ENCODE peak calls at places on chromosomes 5 and 9, in six cellular contexts. G is SK-N-SH, R is fibroblast of lung, H is BJ, Y is neural progenitor cell, M is upper lobe of right lung. L is an unnamed sample. For H3K27me3, the result is how much of the 10 kb centered on the place peaks cover.

GRCh38 chr9:93674580-93675335 is 98.4 kb downstream of the PHF2 start:
- DNase-seq in G (peak), R (no peak), H (no peak), Y (no peak), M (peak), L (no peak)

GRCh38 chr9:137083418-137084004 is 3.3 kb upstream of the MAN1B1 start:
- DNase-seq in G (no peak), R (peak), H (peak), Y (peak), M (peak), L (peak)

GRCh38 chr9:122265265-122265900 is 701 bp downstream of the MRRF start:
- DNase-seq in G (no peak), R (peak), H (no peak), Y (no peak), M (no peak), L (no peak)

GRCh38 chr5:169350016-169350415 is 49.1 kb upstream of the SLIT3 start:
- DNase-seq in G (no peak), R (peak), H (peak), Y (no peak), M (no peak), L (peak)

GRCh38 chr5:54518146-54519082 is 855 bp downstream of the SNX18 start:
- DNase-seq in G (peak), R (no peak), H (no peak), Y (peak), M (peak), L (peak)

GRCh38 chr9:109329274-109330258 is 8.7 kb upstream of the EPB41L4B start:
- DNase-seq in G (peak), R (peak), H (no peak), Y (no peak), M (peak), L (peak)

GRCh38 chr5:139251695-139252288 is 41.7 kb upstream of the MATR3 start:
- DNase-seq in G (no peak), R (no peak), H (no peak), Y (no peak), M (no peak), L (no peak)

GRCh38 chr5:120368923-120369715 is 95.0 kb upstream of the PRR16 start:
- DNase-seq in G (no peak), R (no peak), H (no peak), Y (no peak), M (no peak), L (no peak)

DNA sequence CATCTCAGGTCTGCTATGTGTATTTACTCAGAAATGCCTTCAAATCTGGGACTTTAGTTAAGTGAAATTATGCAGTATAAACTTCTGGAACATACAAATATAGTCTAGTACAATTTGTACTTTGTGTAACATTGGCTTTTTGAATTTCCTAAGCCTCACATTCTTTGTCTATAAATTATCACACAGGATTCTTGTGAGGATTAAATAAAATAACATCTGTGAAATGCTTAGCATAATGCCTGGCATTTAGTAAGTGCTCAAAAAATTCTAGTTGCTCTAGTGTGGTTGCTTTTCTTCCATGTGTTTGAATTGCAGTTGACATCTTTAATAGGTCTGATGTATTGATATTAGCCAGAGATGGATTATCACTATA is 2.6 kb downstream of the HMMR start:
- DNase-seq in G (no peak), R (peak), H (no peak), Y (no peak), M (no peak), L (no peak)
- H3K4me3 ChIP-seq in G (no peak), R (no peak), H (no peak), Y (peak), M (no peak), L (no peak)

GRCh38 chr9:114521846-114522245 is 16.6 kb upstream of the WHRN start:
- DNase-seq in G (no peak), R (no peak), H (no peak), Y (no peak), M (no peak), L (no peak)

GRCh38 chr9:114518599-114519022 is 13.3 kb upstream of the WHRN start:
- DNase-seq in G (no peak), R (no peak), H (no peak), Y (no peak), M (no peak), L (no peak)

GRCh38 chr9:114524401-114524800 is 19.1 kb upstream of the WHRN start:
- DNase-seq in G (no peak), R (peak), H (no peak), Y (no peak), M (no peak), L (no peak)

GRCh38 chr9:114525505-114525904 is 20.2 kb upstream of the WHRN start:
- DNase-seq in G (no peak), R (peak), H (peak), Y (no peak), M (no peak), L (peak)

GRCh38 chr9:114522847-114523246 is 17.6 kb upstream of the WHRN start:
- DNase-seq in G (no peak), R (no peak), H (no peak), Y (no peak), M (no peak), L (no peak)
- H3K27me3 ChIP-seq in G (under half), R (under half), H (under half), Y (under half), M (under half), L (under half)

GRCh38 chr9:117704597-117704996 is 394 bp downstream of the TLR4 start:
- DNase-seq in G (no peak), R (no peak), H (no peak), Y (no peak), M (no peak), L (no peak)
- H3K4me3 ChIP-seq in G (peak), R (peak), H (peak), Y (no peak), M (peak), L (peak)

GRCh38 chr5:137115152-137115551 is 384.0 kb downstream of the SPOCK1 start:
- DNase-seq in G (no peak), R (no peak), H (no peak), Y (no peak), M (no peak), L (no peak)

GRCh38 chr5:137113939-137114338 is 385.2 kb downstream of the SPOCK1 start:
- DNase-seq in G (no peak), R (no peak), H (no peak), Y (no peak), M (no peak), L (no peak)

GRCh38 chr5:137118629-137119028 is 380.5 kb downstream of the SPOCK1 start:
- DNase-seq in G (no peak), R (no peak), H (no peak), Y (no peak), M (no peak), L (no peak)

GRCh38 chr5:137114529-137114928 is 384.6 kb downstream of the SPOCK1 start:
- DNase-seq in G (peak), R (no peak), H (peak), Y (no peak), M (no peak), L (peak)

DNA sequence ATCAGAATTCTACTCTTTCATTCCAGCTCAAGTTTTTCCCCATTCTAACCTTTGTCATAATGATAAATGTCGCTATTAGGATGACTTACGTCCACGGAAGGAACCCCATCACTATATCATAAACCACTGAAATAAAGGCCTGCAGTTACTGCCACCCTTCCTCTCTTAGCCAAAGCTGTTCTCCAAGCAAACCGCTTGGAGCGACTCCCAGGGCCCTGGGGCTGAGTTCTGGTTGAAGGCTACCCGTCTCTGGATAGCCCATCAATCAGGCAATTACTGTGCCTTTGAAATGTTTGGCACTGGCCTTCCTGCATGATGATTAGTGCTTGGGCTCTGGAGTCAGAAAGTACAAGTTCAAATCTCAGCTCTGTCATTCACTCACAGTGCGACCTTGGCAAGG is 386.0 kb downstream of the SPOCK1 start:
- DNase-seq in G (no peak), R (no peak), H (no peak), Y (no peak), M (no peak), L (no peak)
- H3K27me3 ChIP-seq in G (under half), R (under half), H (under half), Y (under half), M (under half), L (under half)

GRCh38 chr5:147918101-147918500 is 11.8 kb upstream of the C5orf46 start:
- DNase-seq in G (no peak), R (peak), H (no peak), Y (no peak), M (no peak), L (no peak)
- H3K4me3 ChIP-seq in G (no peak), R (no peak), H (no peak), Y (no peak), M (no peak), L (no peak)

GRCh38 chr5:152058267-152058666 is 133.6 kb upstream of the GLRA1 start:
- DNase-seq in G (no peak), R (no peak), H (no peak), Y (no peak), M (no peak), L (no peak)
- H3K27me3 ChIP-seq in G (under half), R (under half), H (under half), Y (under half), M (under half), L (under half)

GRCh38 chr9:128101690-128102089 is 25.8 kb downstream of the PTGES2 start:
- DNase-seq in G (no peak), R (no peak), H (no peak), Y (no peak), M (no peak), L (no peak)
- H3K4me3 ChIP-seq in G (no peak), R (no peak), H (no peak), Y (no peak), M (no peak), L (no peak)

L was measured in MG63.